ENCODE peak calls at places on chromosomes 4 and X, in seven cellular contexts. Q is mesenchymal stem cell, A is IMR-90, K is H9, Z is mesendoderm, H is neuronal stem cell, R is H1. J is an unnamed sample. For H3K27me3, the result is how much of the 10 kb centered on the place peaks cover.

GRCh38 chrX:118355225-118355920 is 9.5 kb downstream of the WDR44 start:
- DNase-seq in Q (no peak), A (no peak), K (no peak), Z (no peak), H (no peak), R (no peak), J (peak)

GRCh38 chrX:119500061-119500800 is 32.0 kb downstream of the SLC25A5 start:
- DNase-seq in Q (no peak), A (no peak), K (no peak), Z (no peak), H (no peak), R (no peak), J (no peak)

GRCh38 chrX:10158279-10158939 is 1.6 kb downstream of the CLCN4 start:
- DNase-seq in Q (peak), A (no peak), K (peak), Z (peak), H (peak), R (peak), J (peak)

GRCh38 chrX:46628406-46629371 is 55.1 kb downstream of the CHST7 start:
- DNase-seq in Q (peak), A (peak), K (no peak), Z (no peak), H (no peak), R (no peak), J (peak)

GRCh38 chrX:27336466-27337091 is 126.6 kb downstream of the PPP4R3C start:
- DNase-seq in Q (peak), A (peak), K (peak), Z (peak), H (peak), R (peak), J (peak)

GRCh38 chr4:182019148-182019652 is 224.0 kb upstream of the TENM3 start:
- DNase-seq in Q (no peak), A (no peak), K (no peak), Z (no peak), H (no peak), R (no peak), J (no peak)

GRCh38 chrX:50927127-50927526 is 16.6 kb downstream of the BMP15 start:
- DNase-seq in Q (no peak), A (no peak), K (no peak), Z (no peak), H (no peak), R (no peak), J (no peak)

GRCh38 chr4:105215609-105216313 is 69.1 kb downstream of the TET2 start:
- DNase-seq in Q (no peak), A (peak), K (no peak), Z (no peak), H (no peak), R (no peak), J (no peak)

GRCh38 chrX:1564750-1565683 is 26.4 kb upstream of the AKAP17A start:
- DNase-seq in Q (no peak), A (no peak), K (no peak), Z (no peak), H (no peak), R (peak), J (no peak)

GRCh38 chr4:15398001-15398400 is 29.8 kb upstream of the C1QTNF7 start:
- DNase-seq in Q (no peak), A (no peak), K (no peak), Z (no peak), H (no peak), R (no peak), J (no peak)

GRCh38 chrX:15497865-15498264 is 2.7 kb upstream of the BMX start:
- DNase-seq in Q (peak), A (peak), K (peak), Z (peak), H (peak), R (peak), J (no peak)

GRCh38 chr4:186067757-186068385 is 1.1 kb upstream of the TLR3 start:
- DNase-seq in Q (peak), A (peak), K (peak), Z (peak), H (no peak), R (peak), J (peak)

GRCh38 chr4:112075129-112075753 is 70.0 kb upstream of the FAM241A start:
- DNase-seq in Q (peak), A (peak), K (peak), Z (peak), H (peak), R (no peak), J (peak)

GRCh38 chrX:123184858-123185251 is 777 bp downstream of the GRIA3 start:
- DNase-seq in Q (peak), A (no peak), K (peak), Z (peak), H (no peak), R (peak), J (no peak)

GRCh38 chr4:57320217-57320616 is 210.0 kb upstream of the IGFBP7 start:
- DNase-seq in Q (no peak), A (no peak), K (no peak), Z (no peak), H (no peak), R (no peak), J (peak)

GRCh38 chr4:8770518-8771257 is 101.0 kb downstream of the HMX1 start:
- DNase-seq in Q (no peak), A (no peak), K (no peak), Z (peak), H (no peak), R (no peak), J (no peak)

GRCh38 chr4:10582059-10582686 is 102.4 kb downstream of the CLNK start:
- DNase-seq in Q (peak), A (peak), K (peak), Z (peak), H (peak), R (no peak), J (peak)

GRCh38 chr4:40033603-40034002 is 23.0 kb upstream of the N4BP2 start:
- DNase-seq in Q (no peak), A (no peak), K (no peak), Z (no peak), H (no peak), R (no peak), J (no peak)

GRCh38 chr4:48780867-48781219 is 764 bp upstream of the FRYL start:
- DNase-seq in Q (no peak), A (peak), K (no peak), Z (no peak), H (no peak), R (no peak), J (no peak)

GRCh38 chrX:20623448-20623847 is 356.7 kb upstream of the RPS6KA3 start:
- DNase-seq in Q (peak), A (no peak), K (no peak), Z (peak), H (no peak), R (no peak), J (no peak)

GRCh38 chr4:55175779-55176231 is 50.4 kb upstream of the KDR start:
- DNase-seq in Q (peak), A (peak), K (no peak), Z (peak), H (no peak), R (no peak), J (no peak)

GRCh38 chr4:185969657-185970056 is 99.3 kb upstream of the TLR3 start:
- DNase-seq in Q (no peak), A (no peak), K (no peak), Z (no peak), H (no peak), R (no peak), J (no peak)

GRCh38 chr4:73726000-73726399 is 14.4 kb upstream of the CXCL8 start:
- DNase-seq in Q (peak), A (peak), K (no peak), Z (peak), H (peak), R (no peak), J (peak)

GRCh38 chrX:107729558-107730297 is 45.9 kb downstream of the TSC22D3 start:
- DNase-seq in Q (peak), A (no peak), K (peak), Z (peak), H (no peak), R (no peak), J (no peak)

GRCh38 chr4:88743696-88744095 is 46.1 kb upstream of the NAP1L5 start:
- DNase-seq in Q (peak), A (peak), K (no peak), Z (peak), H (no peak), R (no peak), J (peak)

GRCh38 chrX:137212078-137212632 is 178.4 kb upstream of the GPR101 start:
- DNase-seq in Q (no peak), A (no peak), K (no peak), Z (peak), H (no peak), R (no peak), J (no peak)

GRCh38 chrX:133650262-133650661 is 235.0 kb upstream of the GPC4 start:
- DNase-seq in Q (no peak), A (no peak), K (no peak), Z (no peak), H (no peak), R (no peak), J (no peak)

GRCh38 chrX:133645251-133645650 is 230.0 kb upstream of the GPC4 start:
- DNase-seq in Q (no peak), A (peak), K (no peak), Z (no peak), H (no peak), R (no peak), J (no peak)

GRCh38 chrX:133645977-133646750 is 230.9 kb upstream of the GPC4 start:
- DNase-seq in Q (peak), A (peak), K (no peak), Z (no peak), H (no peak), R (no peak), J (peak)

GRCh38 chrX:133649659-133650058 is 234.4 kb upstream of the GPC4 start:
- DNase-seq in Q (no peak), A (no peak), K (peak), Z (peak), H (peak), R (peak), J (no peak)

GRCh38 chrX:133648594-133648993 is 233.3 kb upstream of the GPC4 start:
- DNase-seq in Q (no peak), A (no peak), K (no peak), Z (no peak), H (no peak), R (no peak), J (no peak)
- H3K27me3 ChIP-seq in Q (under half), A (under half), K (under half), Z (under half), H (under half), R (under half), J (under half)

GRCh38 chrX:112380541-112381278 is 298.1 kb upstream of the TRPC5 start:
- DNase-seq in Q (no peak), A (no peak), K (no peak), Z (no peak), H (no peak), R (no peak), J (no peak)
- H4K8ac ChIP-seq in Q (no peak), A (no peak), K (no peak), Z (no peak), H (no peak), R (no peak), J (no peak)

GRCh38 chrX:23392195-23392594 is 57.5 kb downstream of the PTCHD1 start:
- DNase-seq in Q (no peak), A (no peak), K (no peak), Z (no peak), H (no peak), R (no peak), J (no peak)

GRCh38 chrX:23390979-23391378 is 56.3 kb downstream of the PTCHD1 start:
- DNase-seq in Q (no peak), A (no peak), K (no peak), Z (no peak), H (no peak), R (no peak), J (no peak)

GRCh38 chrX:23387826-23388225 is 53.2 kb downstream of the PTCHD1 start:
- DNase-seq in Q (peak), A (no peak), K (no peak), Z (peak), H (no peak), R (no peak), J (peak)

GRCh38 chrX:23386726-23387125 is 52.1 kb downstream of the PTCHD1 start:
- DNase-seq in Q (no peak), A (no peak), K (no peak), Z (peak), H (no peak), R (no peak), J (no peak)

GRCh38 chrX:23389196-23389792 is 54.6 kb downstream of the PTCHD1 start:
- DNase-seq in Q (no peak), A (no peak), K (peak), Z (peak), H (no peak), R (no peak), J (no peak)
- H3K18ac ChIP-seq in Q (no peak), A (no peak), K (no peak), Z (no peak), H (no peak), R (no peak), J (no peak)

GRCh38 chrX:148381603-148382002 is 118.8 kb upstream of the AFF2 start:
- DNase-seq in Q (no peak), A (no peak), K (no peak), Z (no peak), H (no peak), R (no peak), J (no peak)
- H3K27me3 ChIP-seq in Q (under half), A (under half), K (under half), Z (under half), H (under half), R (under half), J (under half)

GRCh38 chr4:176274441-176274840 is 5.4 kb upstream of the ASB5 start:
- DNase-seq in Q (no peak), A (no peak), K (no peak), Z (no peak), H (no peak), R (no peak), J (peak)
- H4K8ac ChIP-seq in Q (no peak), A (peak), K (no peak), Z (no peak), H (no peak), R (no peak), J (no peak)

GRCh38 chr4:168128601-168129000 is 36.3 kb downstream of the ANXA10 start:
- DNase-seq in Q (no peak), A (no peak), K (no peak), Z (no peak), H (no peak), R (no peak), J (no peak)
- H3K18ac ChIP-seq in Q (no peak), A (no peak), K (no peak), Z (no peak), H (no peak), R (no peak), J (no peak)

J was measured in trophoblast cell.